ENCODE peak calls at places on chromosome 11, in four cellular contexts. L is K562, X is HepG2, K is GM12878. P is an unnamed sample.

GRCh38 chr11:87405843-87406242 is 368.1 kb downstream of the TMEM135 start:
- DNase-seq in L (no peak), X (no peak), K (no peak), P (no peak)

GRCh38 chr11:116182356-116182966 is 590.3 kb downstream of the BUD13 start:
- DNase-seq in L (no peak), X (no peak), K (no peak), P (no peak)

GRCh38 chr11:7964873-7965272 is 374 bp downstream of the NLRP10 start:
- DNase-seq in L (no peak), X (no peak), K (no peak), P (no peak)

GRCh38 chr11:114026355-114026754 is 33.2 kb upstream of the ZBTB16 start:
- DNase-seq in L (peak), X (peak), K (no peak), P (no peak)

GRCh38 chr11:62423012-62423411 is 4.2 kb downstream of the SCGB1A1 start:
- DNase-seq in L (no peak), X (no peak), K (no peak), P (no peak)

GRCh38 chr11:35082322-35083180 is 56.4 kb upstream of the CD44 start:
- DNase-seq in L (peak), X (no peak), K (peak), P (no peak)

GRCh38 chr11:59957094-59957493 is 6.7 kb upstream of the OOSP4A start:
- DNase-seq in L (no peak), X (no peak), K (no peak), P (no peak)

GRCh38 chr11:69791266-69791665 is 16.1 kb upstream of the FGF4 start:
- DNase-seq in L (no peak), X (no peak), K (no peak), P (no peak)

GRCh38 chr11:55714982-55715888 is 53.2 kb downstream of the OR4C6 start:
- DNase-seq in L (no peak), X (peak), K (no peak), P (peak)

GRCh38 chr11:123494195-123495050 is 64.4 kb downstream of the GRAMD1B start:
- DNase-seq in L (no peak), X (no peak), K (no peak), P (no peak)

GRCh38 chr11:1455032-1455762 is 31.4 kb downstream of the MOB2 start:
- DNase-seq in L (no peak), X (no peak), K (no peak), P (no peak)

GRCh38 chr11:67644472-67645418 is 5.2 kb upstream of the TBX10 start:
- DNase-seq in L (peak), X (no peak), K (no peak), P (peak)

GRCh38 chr11:134586726-134587125 is 174.7 kb upstream of the B3GAT1 start:
- DNase-seq in L (no peak), X (no peak), K (no peak), P (no peak)

GRCh38 chr11:134584706-134585445 is 172.8 kb upstream of the B3GAT1 start:
- DNase-seq in L (no peak), X (no peak), K (no peak), P (no peak)

GRCh38 chr11:134584001-134584561 is 172.0 kb upstream of the B3GAT1 start:
- DNase-seq in L (no peak), X (no peak), K (no peak), P (peak)

GRCh38 chr11:134587345-134587744 is 175.3 kb upstream of the B3GAT1 start:
- DNase-seq in L (no peak), X (no peak), K (no peak), P (peak)

GRCh38 chr11:134585666-134586285 is 173.7 kb upstream of the B3GAT1 start:
- DNase-seq in L (no peak), X (no peak), K (no peak), P (peak)
- TF ChIP-seq HDAC6 in L (no peak), X (no peak), K (no peak), P (no peak)

DNA sequence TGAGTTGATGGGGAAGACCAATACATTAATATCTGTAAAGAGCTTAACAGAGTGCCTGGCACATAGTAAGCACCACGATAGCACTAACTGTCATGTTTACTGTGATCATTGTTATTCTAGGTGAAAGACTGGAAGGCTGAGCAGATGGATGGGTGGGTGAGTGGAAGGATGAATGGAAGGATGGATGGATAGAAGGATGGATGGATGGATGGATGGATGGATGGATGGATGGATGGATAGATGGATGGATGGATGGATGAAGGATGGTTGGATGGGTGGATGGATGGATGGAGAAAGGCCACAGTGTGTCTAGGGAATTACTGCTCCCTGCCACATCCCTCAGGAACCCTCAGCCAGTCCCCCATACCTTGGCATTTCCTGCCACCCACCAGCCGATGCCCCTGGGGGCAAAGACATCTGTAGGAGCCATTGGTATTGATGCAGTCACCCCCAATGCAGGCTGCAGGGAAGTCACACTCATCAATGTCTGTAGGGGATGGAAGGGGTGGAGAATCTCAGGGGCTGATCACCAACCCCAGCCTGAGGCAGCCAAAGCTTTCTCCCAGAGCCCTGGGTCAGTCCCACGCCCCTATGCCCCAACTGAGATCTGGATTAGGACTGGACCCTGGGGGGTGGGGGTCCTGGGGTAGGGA is 15.3 kb downstream of the LTBP3 start:
- DNase-seq in L (no peak), X (no peak), K (no peak), P (no peak)
- TF ChIP-seq JUND in L (no peak), X (no peak), K (no peak), P (no peak)

GRCh38 chr11:47234669-47235075 is 13.9 kb downstream of the ACP2 start:
- DNase-seq in L (no peak), X (no peak), K (no peak), P (no peak)
- TF ChIP-seq HDAC6 in L (no peak), X (no peak), K (no peak), P (no peak)

DNA sequence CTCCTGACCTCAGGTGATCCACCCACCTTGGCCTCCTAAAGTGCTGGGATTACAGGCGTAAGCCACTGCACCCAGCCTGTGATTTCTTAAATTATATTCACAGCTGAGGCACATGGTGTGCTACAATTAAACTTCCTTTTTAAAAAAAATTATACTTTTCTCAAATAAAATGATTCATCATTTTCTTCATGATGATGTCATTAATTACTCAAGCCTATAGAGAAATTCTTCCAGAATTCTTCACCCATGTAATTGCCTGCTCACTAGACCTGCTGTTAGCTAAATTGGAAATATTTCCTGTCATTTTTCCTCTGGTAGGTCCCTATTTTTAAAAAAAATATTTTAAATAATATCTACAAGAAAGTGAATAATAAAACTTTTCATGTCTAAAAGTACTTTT is 440.0 kb upstream of the ANO3 start:
- DNase-seq in L (no peak), X (no peak), K (no peak), P (no peak)
- TF ChIP-seq JUND in L (no peak), X (no peak), K (no peak), P (no peak)

DNA sequence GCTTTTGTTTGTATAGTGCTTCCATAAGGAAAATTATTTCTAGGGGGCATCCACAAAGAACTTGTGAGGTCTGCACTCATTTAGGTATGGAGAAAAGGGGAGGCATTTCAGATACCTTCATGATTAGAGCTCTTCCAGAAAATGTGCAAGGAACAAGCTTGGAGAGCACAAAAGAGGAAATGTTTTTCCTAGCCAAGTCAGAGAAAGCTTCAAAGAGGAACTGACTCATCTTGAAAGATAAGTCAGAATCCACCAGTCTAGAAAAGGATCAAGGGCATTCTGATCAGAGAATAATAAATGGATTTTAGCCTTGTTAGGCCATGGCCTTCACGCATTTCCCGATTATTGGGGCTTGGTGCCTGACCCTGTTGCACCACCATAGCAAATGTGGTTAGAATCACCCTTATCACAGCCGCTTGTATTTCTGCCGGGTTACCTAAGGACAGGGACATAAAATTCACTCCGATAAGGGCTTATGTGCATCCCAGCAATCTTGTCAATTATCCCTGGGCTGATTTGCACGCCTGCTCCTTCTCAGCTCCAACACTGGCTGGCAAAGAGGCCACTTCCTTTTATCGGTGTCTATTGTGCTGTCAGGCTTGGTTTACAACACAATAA is 613.6 kb downstream of the SOX6 start:
- DNase-seq in L (no peak), X (no peak), K (no peak), P (no peak)
- TF ChIP-seq HDAC6 in L (no peak), X (no peak), K (no peak), P (no peak)

GRCh38 chr11:83008581-83008923 is 63.1 kb downstream of the RAB30 start:
- DNase-seq in L (peak), X (peak), K (no peak), P (no peak)
- TF ChIP-seq JUND in L (no peak), X (no peak), K (no peak), P (no peak)

GRCh38 chr11:86370922-86371614 is 3.6 kb upstream of the CCDC81 start:
- DNase-seq in L (no peak), X (peak), K (no peak), P (no peak)
- TF ChIP-seq HDAC6 in L (no peak), X (no peak), K (no peak), P (no peak)